ENCODE peak calls at places on chromosomes 6 and 20, in four cellular contexts. T, V, N and L are unnamed samples.

GRCh38 chr20:50127587-50128519 is 14.9 kb upstream of the UBE2V1 start:
- DNase-seq in N (no peak), T (no peak), V (no peak), L (peak; percentile 98)

GRCh38 chr6:117328500-117328899 is 63.1 kb downstream of the VGLL2 start:
- DNase-seq in N (no peak), V (no peak), T (no peak), L (no peak)

GRCh38 chr6:138539882-138540281 is 40.6 kb upstream of the NHSL1 start:
- DNase-seq in T (no peak), N (no peak), V (no peak), L (no peak)

GRCh38 chr6:117298941-117299340 is 33.6 kb downstream of the VGLL2 start:
- DNase-seq in N (no peak), V (no peak), T (no peak), L (no peak)

GRCh38 chr6:47247227-47247797 is 62.4 kb downstream of the TNFRSF21 start:
- DNase-seq in V (no peak), T (peak; percentile 70), N (peak; percentile 68), L (peak; percentile 86)

GRCh38 chr20:57090590-57091560 is 175.6 kb downstream of the BMP7 start:
- DNase-seq in V (no peak), N (no peak), T (no peak), L (no peak)

GRCh38 chr6:41707565-41708200 is 27.7 kb downstream of the TFEB start:
- DNase-seq in T (no peak), V (no peak), N (no peak), L (no peak)

GRCh38 chr6:132391391-132392291 is 9.6 kb downstream of the MOXD1 start:
- DNase-seq in V (peak; percentile 75), N (peak; percentile 88), T (no peak), L (no peak)

GRCh38 chr6:108102965-108103364 is 28.4 kb upstream of the OSTM1 start:
- DNase-seq in V (no peak), T (no peak), N (no peak), L (peak; percentile 52)

GRCh38 chr6:45916692-45917091 is 99.0 kb downstream of the CLIC5 start:
- DNase-seq in V (no peak), N (no peak), T (no peak), L (no peak)

GRCh38 chr20:33947709-33948295 is 45.9 kb upstream of the RALY start:
- DNase-seq in V (no peak), N (no peak), T (peak; percentile 44), L (peak; percentile 58)

GRCh38 chr6:44542401-44543116 is 155.1 kb downstream of the CDC5L start:
- DNase-seq in T (no peak), V (no peak), N (no peak), L (no peak)

GRCh38 chr6:119312875-119313338 is 36.7 kb downstream of the MAN1A1 start:
- DNase-seq in N (no peak), T (no peak), V (no peak), L (no peak)

GRCh38 chr6:127520061-127520460 is 926 bp upstream of the MTCL3 start:
- DNase-seq in V (no peak), T (no peak), N (no peak), L (no peak)

GRCh38 chr6:157135691-157136090 is 187.6 kb downstream of the TMEM242 start:
- DNase-seq in N (no peak), V (no peak), T (no peak), L (no peak)

GRCh38 chr6:5466459-5466858 is 205.1 kb downstream of the FARS2 start:
- DNase-seq in N (no peak), V (peak; percentile 25), T (no peak), L (no peak)

GRCh38 chr6:13427838-13428527 is 59.4 kb downstream of the GFOD1 start:
- DNase-seq in V (no peak), N (no peak), T (no peak), L (no peak)

GRCh38 chr6:15974817-15975216 is 154.1 kb upstream of the MYLIP start:
- DNase-seq in V (no peak), T (no peak), N (no peak), L (no peak)

GRCh38 chr20:46814366-46815232 is 80.0 kb upstream of the EYA2 start:
- DNase-seq in N (no peak), V (peak; percentile 50), T (peak; percentile 51), L (peak; percentile 99)

GRCh38 chr20:57457243-57457761 is 66.1 kb downstream of the RBM38 start:
- DNase-seq in V (no peak), N (peak; percentile 85), T (no peak), L (no peak)

GRCh38 chr6:138403324-138403800 is 661 bp upstream of the HEBP2 start:
- DNase-seq in N (peak; percentile 71), V (no peak), T (no peak), L (peak; percentile 47)

GRCh38 chr6:28809947-28810654 is 113.7 kb downstream of the TRIM27 start:
- DNase-seq in V (no peak), T (no peak), N (no peak), L (peak; percentile 10)

GRCh38 chr20:32909896-32910571 is 51.3 kb downstream of the EFCAB8 start:
- DNase-seq in N (peak; percentile 29), T (no peak), V (no peak), L (no peak)